ENCODE peak calls at places on chromosomes 6 and 20, in five cellular contexts. X is A549, Y is pancreas, A is kidney epithelial cell, V is epithelial cell of esophagus. E is an unnamed sample.

GRCh38 chr6:81748946-81749345 is 3.5 kb downstream of the TENT5A start:
- DNase-seq in A (no peak), V (no peak), Y (no peak), X (no peak), E (no peak)

GRCh38 chr6:31495580-31495979 is 2.4 kb upstream of the MICB start:
- DNase-seq in X (no peak), Y (no peak), V (peak), A (no peak), E (no peak)

GRCh38 chr20:41005361-41005729 is 23.3 kb upstream of the TOP1 start:
- DNase-seq in V (peak), X (peak), A (peak), Y (no peak), E (peak)

GRCh38 chr6:134402372-134402984 is 84.6 kb upstream of the SGK1 start:
- DNase-seq in A (no peak), V (no peak), Y (no peak), X (no peak), E (no peak)

GRCh38 chr20:674936-675452 is 608 bp downstream of the SCRT2 start:
- DNase-seq in X (no peak), V (no peak), Y (no peak), A (no peak), E (no peak)

GRCh38 chr6:45566882-45567281 is 189.1 kb upstream of the SUPT3H start:
- DNase-seq in Y (no peak), A (peak), X (no peak), V (peak), E (no peak)

GRCh38 chr6:82521369-82521768 is 157.8 kb downstream of the TPBG start:
- DNase-seq in Y (no peak), A (no peak), V (peak), X (no peak), E (no peak)

GRCh38 chr20:36465109-36466080 is 75.9 kb upstream of the MYL9 start:
- DNase-seq in A (no peak), V (peak), Y (peak), X (peak), E (peak)

GRCh38 chr20:46894579-46894958 is at the start of gene EYA2:
- DNase-seq in V (peak), Y (no peak), A (no peak), X (peak), E (no peak)

GRCh38 chr20:277496-277781 is 13.1 kb downstream of the C20orf96 start:
- DNase-seq in V (no peak), A (no peak), X (no peak), Y (no peak), E (no peak)

GRCh38 chr20:48750376-48750775 is 77.4 kb downstream of the PREX1 start:
- DNase-seq in V (no peak), X (no peak), A (no peak), Y (no peak), E (no peak)

GRCh38 chr20:56657879-56658278 is 28.8 kb downstream of the TFAP2C start:
- DNase-seq in V (no peak), Y (no peak), X (no peak), A (no peak), E (no peak)

GRCh38 chr6:13400772-13401171 is 72.4 kb upstream of the TBC1D7 start:
- DNase-seq in Y (no peak), V (no peak), A (no peak), X (no peak), E (no peak)

GRCh38 chr6:64062960-64063683 is 427.5 kb downstream of the PHF3 start:
- DNase-seq in A (no peak), V (peak), Y (no peak), X (no peak), E (no peak)

GRCh38 chr6:127302728-127303675 is 36.3 kb downstream of the RNF146 start:
- DNase-seq in A (no peak), X (peak), Y (no peak), V (peak), E (no peak)

GRCh38 chr6:144335914-144336313 is 50.8 kb downstream of the UTRN start:
- DNase-seq in A (no peak), Y (no peak), V (peak), X (no peak), E (no peak)

GRCh38 chr6:26322645-26323482 is 42.1 kb upstream of the BTN3A2 start:
- DNase-seq in X (no peak), Y (no peak), A (no peak), V (peak), E (peak)

GRCh38 chr6:8831366-8832152 is 396.2 kb upstream of the SLC35B3 start:
- DNase-seq in A (no peak), Y (no peak), V (no peak), X (no peak), E (no peak)

GRCh38 chr20:9215539-9215938 is 146.7 kb downstream of the PLCB4 start:
- DNase-seq in X (no peak), V (peak), Y (no peak), A (no peak), E (no peak)

GRCh38 chr20:22696759-22697158 is 112.4 kb upstream of the FOXA2 start:
- DNase-seq in A (no peak), Y (no peak), X (no peak), V (no peak), E (no peak)

GRCh38 chr6:139567095-139567494 is 192.6 kb upstream of the CITED2 start:
- DNase-seq in X (no peak), V (no peak), Y (no peak), A (no peak), E (no peak)

GRCh38 chr6:161417712-161418457 is 144.0 kb upstream of the AGPAT4 start:
- DNase-seq in A (peak), V (no peak), Y (peak), X (no peak), E (no peak)

GRCh38 chr6:113596907-113597583 is 260.1 kb upstream of the MARCKS start:
- DNase-seq in Y (no peak), V (no peak), A (no peak), X (no peak), E (peak)

GRCh38 chr6:26420607-26421235 is 18.6 kb downstream of the BTN3A1 start:
- DNase-seq in A (no peak), X (peak), Y (no peak), V (peak), E (no peak)

GRCh38 chr6:163533443-163533842 is 118.9 kb downstream of the QKI start:
- DNase-seq in V (peak), A (peak), Y (no peak), X (peak), E (peak)

GRCh38 chr6:26032387-26033131 is 54.7 kb upstream of the HFE start:
- DNase-seq in Y (no peak), X (no peak), A (no peak), V (peak), E (no peak)

GRCh38 chr6:48471326-48471725 is 360.3 kb upstream of the PTCHD4 start:
- DNase-seq in X (no peak), A (no peak), Y (no peak), V (no peak), E (no peak)

GRCh38 chr6:147421903-147422302 is 86.6 kb upstream of the SAMD5 start:
- DNase-seq in V (no peak), Y (no peak), A (no peak), X (no peak), E (no peak)

GRCh38 chr20:15245896-15246295 is 908.5 kb upstream of the FLRT3 start:
- DNase-seq in V (peak), X (no peak), Y (no peak), A (no peak), E (no peak)

GRCh38 chr20:45919951-45920794 is 8.2 kb upstream of the PLTP start:
- DNase-seq in Y (no peak), X (no peak), A (no peak), V (no peak), E (no peak)

GRCh38 chr6:169785566-169785965 is 34.1 kb downstream of the ERMARD start:
- DNase-seq in X (no peak), A (no peak), V (no peak), Y (no peak), E (no peak)
- TF ChIP-seq CTCF in X (no peak), A (no peak), V (no peak), Y (no peak), E (no peak)

DNA sequence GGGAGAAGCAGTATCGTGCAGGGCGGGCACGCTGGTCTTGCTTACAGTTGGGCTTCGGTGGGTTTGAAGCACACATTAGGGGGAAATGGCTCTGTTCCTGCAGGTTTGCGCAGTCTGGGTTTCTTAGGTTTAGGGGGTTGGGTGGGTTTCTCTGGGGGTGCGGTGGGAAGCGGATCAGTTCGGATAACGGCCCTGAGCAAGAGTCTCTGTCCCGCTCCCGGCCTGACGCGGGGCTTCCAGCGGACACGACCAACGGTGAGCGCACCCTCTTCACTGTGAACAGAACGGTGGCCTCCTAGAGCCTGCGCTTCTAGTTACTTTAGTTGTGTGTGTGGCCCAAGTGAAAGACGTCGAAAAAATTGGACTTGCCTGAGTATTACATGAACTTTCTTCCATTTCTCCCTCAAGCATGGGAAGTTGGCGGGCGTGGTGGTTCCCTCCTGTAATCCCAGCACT is 635 bp upstream of the ELOVL2 start:
- DNase-seq in V (no peak), A (no peak), Y (no peak), X (no peak), E (no peak)
- H3K4me3 ChIP-seq in V (peak), A (peak), Y (peak), X (peak), E (peak)

GRCh38 chr6:169495601-169496000 is 206.2 kb downstream of the WDR27 start:
- DNase-seq in X (no peak), Y (no peak), A (no peak), V (no peak), E (peak)
- TF ChIP-seq CTCF in X (no peak), Y (no peak), A (no peak), V (no peak), E (no peak)

GRCh38 chr6:107956586-107957164 is 1.3 kb downstream of the SEC63 start:
- DNase-seq in A (no peak), X (peak), Y (no peak), V (peak), E (no peak)
- H3K4me3 ChIP-seq in A (peak), X (peak), Y (peak), V (peak), E (peak)

GRCh38 chr6:29649701-29650673 is 6.9 kb upstream of the MOG start:
- DNase-seq in A (peak), V (peak), Y (peak), X (peak), E (peak)
- TF ChIP-seq CTCF in A (peak), V (peak), Y (peak), X (peak), E (peak)

DNA sequence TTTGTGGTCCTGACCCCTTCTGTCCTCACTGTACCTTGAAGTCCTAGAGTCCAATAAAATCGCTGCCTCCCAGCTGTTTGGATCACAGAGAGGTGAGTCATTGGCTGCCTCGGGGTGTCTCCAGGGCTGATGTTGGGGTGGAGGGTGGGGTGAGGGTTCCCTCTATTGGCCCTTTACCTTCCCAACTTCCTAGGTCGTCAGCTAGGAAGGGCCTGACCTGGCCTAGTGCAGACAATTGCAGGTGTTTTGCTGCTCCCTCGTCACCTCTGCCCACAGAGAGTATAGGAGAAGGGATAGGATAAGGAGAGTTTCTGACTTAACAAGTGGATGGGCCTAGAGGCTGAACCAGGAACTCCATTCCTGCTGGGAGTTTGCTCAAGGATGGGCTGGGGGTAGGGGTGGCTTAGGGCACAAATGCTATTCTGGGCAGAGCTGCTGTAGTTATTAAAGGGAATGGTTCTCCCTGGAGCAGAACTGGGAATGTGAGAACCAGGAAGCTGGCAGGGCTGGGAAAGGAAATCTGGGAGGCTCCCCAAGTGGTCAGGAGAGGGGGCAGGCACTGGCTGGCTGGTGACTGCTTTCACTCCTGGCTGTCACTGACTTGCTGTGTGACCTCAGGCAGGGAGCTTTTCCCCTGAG is 1.4 kb downstream of the TP53INP2 start:
- DNase-seq in Y (no peak), V (peak), A (no peak), X (peak), E (no peak)
- H3K4me3 ChIP-seq in Y (peak), V (peak), A (peak), X (no peak), E (no peak)

DNA sequence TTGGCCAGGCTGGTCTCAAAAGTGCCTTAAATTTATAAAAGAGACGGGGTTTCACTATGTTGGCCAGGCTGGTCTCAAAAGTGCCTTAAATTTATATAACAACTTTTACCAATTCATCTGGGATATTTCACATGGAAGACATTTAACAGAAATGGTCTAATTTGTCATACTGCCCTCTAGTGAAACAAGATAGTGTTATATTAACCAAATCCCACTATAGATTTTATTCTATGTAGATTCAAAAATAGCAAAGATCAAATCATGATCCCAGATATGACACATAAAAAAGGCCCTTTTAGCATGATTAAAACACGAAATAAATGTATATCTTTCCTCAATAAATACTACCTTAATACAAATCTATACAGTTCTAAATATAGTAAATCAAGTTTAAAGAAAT is 102.8 kb upstream of the TFAP2D start:
- DNase-seq in A (no peak), V (peak), Y (no peak), X (no peak), E (no peak)
- TF ChIP-seq CTCF in A (peak), V (no peak), Y (no peak), X (no peak), E (no peak)

GRCh38 chr6:88499436-88499835 is 333.3 kb upstream of the CNR1 start:
- DNase-seq in Y (no peak), V (no peak), A (no peak), X (no peak), E (no peak)

GRCh38 chr6:88499845-88500699 is 333.9 kb upstream of the CNR1 start:
- DNase-seq in X (no peak), A (no peak), Y (no peak), V (no peak), E (no peak)

DNA sequence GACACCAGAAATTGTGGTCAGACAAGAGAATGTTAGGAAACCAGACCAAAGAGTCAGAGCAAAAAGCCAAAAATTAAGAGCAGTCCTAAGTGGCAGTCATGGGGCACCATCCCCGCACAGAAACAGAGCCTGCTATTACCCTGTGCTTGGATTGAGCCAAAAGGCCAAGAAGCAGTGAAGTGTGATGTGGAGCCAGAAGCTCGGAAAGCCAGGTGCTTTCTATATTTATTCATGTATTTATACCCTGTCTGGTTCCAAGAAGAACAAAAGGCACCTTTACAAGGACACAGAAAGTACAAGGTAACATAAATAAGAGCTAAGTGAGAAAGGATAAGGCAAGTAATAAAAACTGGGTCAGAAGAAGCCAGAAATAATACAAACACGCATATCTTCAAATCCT is 336.2 kb upstream of the CNR1 start:
- DNase-seq in A (no peak), Y (no peak), V (no peak), X (no peak), E (no peak)
- H3K4me3 ChIP-seq in A (no peak), Y (no peak), V (no peak), X (no peak), E (no peak)

GRCh38 chr20:7714549-7714948 is 225.7 kb downstream of the HAO1 start:
- DNase-seq in X (peak), V (no peak), Y (no peak), A (peak), E (no peak)
- TF ChIP-seq CTCF in X (no peak), V (no peak), Y (no peak), A (no peak), E (no peak)

E was measured in BJ.